ENCODE peak calls at places on chromosomes 5 and 9, in five cellular contexts. B, X, A, D and L are unnamed samples.

GRCh38 chr9:105027082-105027481 is 99.1 kb upstream of the ABCA1 start:
- DNase-seq in A (no peak), B (no peak), X (no peak), D (no peak), L (no peak)

GRCh38 chr9:114677418-114677817 is 4.6 kb downstream of the TEX48 start:
- DNase-seq in X (peak; percentile 85), D (no peak), B (peak; percentile 40), A (no peak), L (no peak)

GRCh38 chr9:21592063-21592338 is 109.9 kb upstream of the IFNE start:
- DNase-seq in D (no peak), X (no peak), A (no peak), B (no peak), L (no peak)

GRCh38 chr9:108003551-108003950 is 514.0 kb upstream of the KLF4 start:
- DNase-seq in D (no peak), A (no peak), X (no peak), B (no peak), L (no peak)

GRCh38 chr5:95641803-95642220 is 4.8 kb upstream of the RFESD start:
- DNase-seq in A (no peak), X (no peak), D (no peak), B (peak; percentile 94), L (no peak)

GRCh38 chr9:5608298-5609254 is 20.3 kb upstream of the RIC1 start:
- DNase-seq in X (no peak), A (no peak), D (no peak), B (no peak), L (no peak)

GRCh38 chr5:74127377-74128338 is 501.7 kb downstream of the ARHGEF28 start:
- DNase-seq in X (peak; percentile 25), B (peak; percentile 31), A (no peak), D (no peak), L (no peak)

GRCh38 chr9:123248630-123249029 is 19.8 kb downstream of the STRBP start:
- DNase-seq in D (no peak), B (no peak), X (no peak), A (no peak), L (no peak)

GRCh38 chr9:23123048-23123632 is 676.5 kb downstream of the DMRTA1 start:
- DNase-seq in D (no peak), X (peak; percentile 0), A (no peak), B (peak; percentile 10), L (peak; percentile 23)

GRCh38 chr5:41738695-41739354 is 131.4 kb downstream of the OXCT1 start:
- DNase-seq in B (no peak), X (no peak), D (no peak), A (no peak), L (no peak)

GRCh38 chr9:100595391-100596199 is 17.7 kb downstream of the CAVIN4 start:
- DNase-seq in A (no peak), B (peak; percentile 22), X (peak; percentile 48), D (no peak), L (peak; percentile 50)

GRCh38 chr5:68446487-68446894 is 230.9 kb downstream of the PIK3R1 start:
- DNase-seq in X (no peak), D (no peak), B (no peak), A (no peak), L (no peak)

GRCh38 chr9:115250646-115251045 is 132.7 kb upstream of the TNC start:
- DNase-seq in X (peak; percentile 30), A (no peak), B (peak; percentile 21), D (no peak), L (no peak)

GRCh38 chr9:115350548-115350947 is 232.6 kb upstream of the TNC start:
- DNase-seq in A (no peak), X (no peak), D (no peak), B (no peak), L (no peak)

GRCh38 chr5:429453-430188 is 13.4 kb upstream of the EXOC3 start:
- DNase-seq in D (no peak), A (no peak), B (no peak), X (no peak), L (no peak)

GRCh38 chr5:41863871-41864486 is 6.2 kb downstream of the OXCT1 start:
- DNase-seq in B (no peak), X (no peak), D (no peak), A (no peak), L (no peak)

GRCh38 chr9:24698864-24699518 is 153.3 kb upstream of the IZUMO3 start:
- DNase-seq in B (no peak), X (no peak), D (no peak), A (no peak), L (no peak)

GRCh38 chr5:178163772-178164735 is 10.4 kb upstream of the NHP2 start:
- DNase-seq in X (peak; percentile 89), A (peak; percentile 69), D (peak; percentile 86), B (peak; percentile 66), L (peak; percentile 98)

GRCh38 chr5:111562566-111562965 is 50.2 kb upstream of the STARD4 start:
- DNase-seq in D (no peak), B (no peak), A (no peak), X (no peak), L (no peak)

GRCh38 chr9:31996331-31996730 is 388.1 kb upstream of the ACO1 start:
- DNase-seq in B (no peak), D (no peak), X (no peak), A (no peak), L (no peak)

GRCh38 chr5:126806-127205 is 34.8 kb downstream of the PLEKHG4B start:
- DNase-seq in B (no peak), A (no peak), D (no peak), X (no peak), L (no peak)

GRCh38 chr9:38737246-38737645 is 17.3 kb upstream of the FAM240B start:
- DNase-seq in X (no peak), B (no peak), A (no peak), D (no peak), L (no peak)

GRCh38 chr9:2029666-2030170 is 14.6 kb downstream of the SMARCA2 start:
- DNase-seq in D (no peak), B (no peak), A (no peak), X (no peak), L (no peak)

GRCh38 chr5:177269232-177269895 is 34.2 kb downstream of the RAB24 start:
- DNase-seq in D (no peak), A (no peak), X (no peak), B (no peak), L (no peak)

GRCh38 chr9:37010976-37011375 is 23.1 kb downstream of the PAX5 start:
- DNase-seq in A (no peak), D (no peak), B (no peak), X (no peak), L (no peak)

GRCh38 chr9:37010180-37010579 is 23.9 kb downstream of the PAX5 start:
- DNase-seq in D (no peak), X (no peak), A (no peak), B (no peak), L (no peak)

GRCh38 chr9:37007295-37007694 is 26.8 kb downstream of the PAX5 start:
- DNase-seq in B (no peak), A (no peak), D (no peak), X (no peak), L (no peak)

GRCh38 chr9:37005517-37006140 is 28.4 kb downstream of the PAX5 start:
- DNase-seq in D (no peak), A (no peak), X (no peak), B (no peak), L (no peak)

GRCh38 chr9:37011530-37011929 is 22.5 kb downstream of the PAX5 start:
- DNase-seq in B (no peak), X (no peak), A (no peak), D (no peak), L (no peak)
- TF ChIP-seq CTCF in B (no peak), X (no peak), A (no peak), D (no peak), L (no peak)

DNA sequence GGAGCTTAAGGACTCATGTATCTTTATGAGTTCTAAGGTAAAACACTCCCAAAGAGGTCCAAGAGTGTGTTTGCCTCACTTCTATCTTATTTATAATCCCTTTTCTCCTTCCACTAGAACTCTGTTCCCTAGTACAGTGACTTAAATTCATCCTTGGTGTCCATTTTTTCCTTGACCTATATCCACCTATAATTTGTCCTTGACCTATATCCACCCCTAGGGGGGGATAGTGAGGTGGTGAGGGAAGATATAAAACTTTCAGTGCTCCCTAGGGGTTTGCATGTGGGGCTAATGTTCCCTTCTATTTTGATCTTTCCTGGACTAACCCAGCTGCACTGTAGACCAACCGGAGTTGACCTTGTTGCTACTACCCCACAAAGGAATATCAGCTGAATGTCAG is 83.5 kb upstream of the GNAQ start:
- DNase-seq in D (no peak), B (no peak), A (no peak), X (no peak), L (no peak)
- TF ChIP-seq CTCF in D (no peak), B (no peak), A (peak; percentile 52), X (peak; percentile 52), L (peak; percentile 49)

DNA sequence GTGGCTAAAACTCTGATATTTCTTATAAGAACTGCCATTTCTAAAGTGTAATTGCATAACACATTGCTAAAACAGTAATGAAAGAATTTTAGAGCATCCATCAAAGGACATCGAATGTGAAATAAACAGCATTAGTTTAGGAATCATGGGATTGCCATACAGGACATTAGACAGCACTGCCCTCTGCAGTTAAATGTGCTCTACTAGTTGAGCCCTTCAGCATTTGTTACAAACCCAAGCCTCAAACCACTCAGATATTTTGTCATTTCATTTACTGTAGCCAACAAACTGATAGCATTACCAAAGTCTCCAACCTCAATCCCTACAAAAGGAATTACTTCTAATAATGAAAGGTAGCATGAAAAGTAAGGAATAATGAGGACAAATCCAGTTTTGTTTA is 116.8 kb upstream of the COX7C start:
- DNase-seq in D (no peak), X (no peak), A (no peak), B (no peak), L (no peak)
- TF ChIP-seq CTCF in D (no peak), X (peak; percentile 51), A (peak; percentile 11), B (no peak), L (no peak)

GRCh38 chr5:120684213-120684612 is 220.1 kb downstream of the PRR16 start:
- DNase-seq in B (no peak), A (no peak), D (no peak), X (no peak), L (no peak)
- TF ChIP-seq CTCF in B (no peak), A (no peak), D (no peak), X (no peak), L (no peak)

DNA sequence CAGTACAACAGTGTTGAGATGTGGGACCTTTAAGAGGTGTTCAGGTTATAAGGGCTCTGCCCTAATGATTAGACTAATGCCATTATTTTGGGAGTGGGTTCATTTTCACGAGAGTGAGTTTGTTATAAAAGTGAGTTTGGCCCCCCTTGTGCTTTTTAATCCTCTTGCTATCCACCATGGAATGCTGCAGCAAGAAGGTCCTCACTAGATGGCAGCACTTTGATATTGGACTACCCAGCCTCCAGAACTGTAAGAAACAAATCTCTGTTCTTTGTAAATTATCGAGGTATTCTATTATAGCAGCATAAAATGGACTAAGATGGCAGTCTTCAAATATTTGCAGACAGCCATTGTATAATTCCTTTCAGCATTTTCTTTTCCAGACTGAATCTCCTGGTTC is 212.4 kb downstream of the LRRC70 start:
- DNase-seq in A (no peak), X (no peak), D (no peak), B (no peak), L (no peak)
- TF ChIP-seq CTCF in A (peak; percentile 67), X (peak; percentile 33), D (no peak), B (no peak), L (peak; percentile 45)

DNA sequence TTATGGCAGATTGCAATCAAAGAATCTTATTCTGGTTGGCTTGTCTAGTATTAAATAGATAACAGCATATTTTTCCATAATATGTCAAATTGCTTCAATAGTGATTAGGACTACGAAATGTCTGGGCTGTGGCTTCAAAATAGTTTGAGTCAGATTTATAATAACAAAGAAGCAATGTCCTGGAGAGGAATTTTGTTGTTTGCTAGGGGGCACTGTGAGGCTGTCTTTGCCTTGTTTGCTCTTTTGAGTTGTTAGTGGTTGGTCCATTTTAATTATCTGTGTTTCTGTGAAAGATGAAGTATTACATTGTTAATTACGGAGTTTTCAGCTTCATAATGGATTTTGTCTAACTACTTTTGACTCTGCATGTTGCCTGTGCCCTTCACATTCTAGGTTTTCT is 713.6 kb downstream of the TLE4 start:
- DNase-seq in X (no peak), D (no peak), B (no peak), A (no peak), L (no peak)
- TF ChIP-seq CTCF in X (peak; percentile 40), D (no peak), B (no peak), A (no peak), L (peak; percentile 41)